ENCODE peak calls at places on chromosomes 11 and 22, in four cellular contexts. Z is dorsolateral prefrontal cortex, V is HFFc6, I is H9. M is an unnamed sample.

GRCh38 chr11:59801981-59802638 is 8.5 kb downstream of the MRPL16 start:
- DNase-seq in Z (no peak), V (no peak), I (no peak), M (no peak)

GRCh38 chr11:97454988-97455387 is 1065.2 kb downstream of the JRKL start:
- DNase-seq in Z (no peak), V (no peak), I (no peak), M (no peak)

GRCh38 chr11:132994038-132994502 is 538.2 kb downstream of the OPCML start:
- DNase-seq in Z (no peak), V (no peak), I (no peak), M (no peak)

GRCh38 chr11:120816176-120816575 is 207.7 kb upstream of the TBCEL start:
- DNase-seq in Z (no peak), V (no peak), I (no peak), M (no peak)

GRCh38 chr11:109302591-109303334 is 119.2 kb upstream of the C11orf87 start:
- DNase-seq in Z (no peak), V (no peak), I (no peak), M (no peak)

GRCh38 chr11:103659138-103659734 is 377.2 kb upstream of the DDI1 start:
- DNase-seq in Z (no peak), V (peak; percentile 32), I (peak; percentile 26), M (no peak)

GRCh38 chr11:70709596-70709995 is 311.3 kb downstream of the CTTN start:
- DNase-seq in Z (no peak), V (no peak), I (no peak), M (no peak)

GRCh38 chr22:30202531-30203006 is 44.0 kb downstream of the LIF start:
- DNase-seq in Z (no peak), V (no peak), I (no peak), M (no peak)

GRCh38 chr11:2794419-2794795 is 91.2 kb downstream of the CDKN1C start:
- DNase-seq in Z (peak; percentile 1), V (no peak), I (peak; percentile 14), M (no peak)

GRCh38 chr11:28142724-28143123 is 34.5 kb downstream of the METTL15 start:
- DNase-seq in Z (no peak), V (no peak), I (no peak), M (no peak)

GRCh38 chr11:75925785-75926164 is 110.8 kb downstream of the UVRAG start:
- DNase-seq in Z (no peak), V (no peak), I (no peak), M (no peak)

GRCh38 chr11:75518771-75519653 is 6.7 kb downstream of the GDPD5 start:
- DNase-seq in Z (no peak), V (no peak), I (no peak), M (no peak)

GRCh38 chr11:27718853-27719574 is 18.8 kb upstream of the BDNF start:
- DNase-seq in Z (peak; percentile 48), V (peak; percentile 39), I (peak; percentile 72), M (peak; percentile 45)

GRCh38 chr11:29272019-29272654 is 744.7 kb downstream of the KCNA4 start:
- DNase-seq in Z (no peak), V (peak; percentile 59), I (no peak), M (no peak)

GRCh38 chr22:40567106-40567505 is 69.4 kb downstream of the MRTFA start:
- DNase-seq in Z (no peak), V (peak; percentile 16), I (no peak), M (no peak)

GRCh38 chr22:46025225-46025972 is 48.4 kb upstream of the WNT7B start:
- DNase-seq in Z (peak; percentile 39), V (no peak), I (no peak), M (no peak)

GRCh38 chr11:61270354-61271070 is 24.6 kb downstream of the VWCE start:
- DNase-seq in Z (no peak), V (peak; percentile 67), I (no peak), M (no peak)

GRCh38 chr11:95512682-95513081 is 276.9 kb downstream of the FAM76B start:
- DNase-seq in Z (peak; percentile 52), V (peak; percentile 33), I (no peak), M (no peak)

GRCh38 chr22:37063436-37064420 is 12.2 kb downstream of the KCTD17 start:
- DNase-seq in Z (no peak), V (no peak), I (no peak), M (no peak)

GRCh38 chr11:87712802-87713202 is 462.4 kb downstream of the RAB38 start:
- DNase-seq in Z (no peak), V (no peak), I (no peak), M (no peak)

GRCh38 chr22:23580586-23581251 is 629 bp upstream of the IGLL1 start:
- DNase-seq in Z (no peak), V (no peak), I (no peak), M (no peak)

GRCh38 chr11:44651535-44652130 is 75.1 kb upstream of the TSPAN18 start:
- DNase-seq in Z (no peak), V (no peak), I (no peak), M (no peak)

GRCh38 chr11:127612602-127613001 is 612.0 kb upstream of the KIRREL3 start:
- DNase-seq in Z (no peak), V (no peak), I (no peak), M (no peak)

GRCh38 chr11:67056640-67057409 is at the start of gene RHOD:
- DNase-seq in Z (no peak), V (no peak), I (peak; percentile 71), M (peak; percentile 29)

GRCh38 chr22:46395145-46395544 is 59.6 kb downstream of the TRMU start:
- DNase-seq in Z (no peak), V (no peak), I (no peak), M (no peak)

GRCh38 chr11:111336582-111337256 is 38.4 kb downstream of the POU2AF3 start:
- DNase-seq in Z (no peak), V (no peak), I (peak; percentile 50), M (no peak)

GRCh38 chr11:106585061-106585460 is 433.2 kb downstream of the GUCY1A2 start:
- DNase-seq in Z (no peak), V (peak; percentile 51), I (peak; percentile 59), M (no peak)
- TF ChIP-seq CTCF in Z (peak; percentile 11), V (peak; percentile 82), I (peak; percentile 64), M (peak; percentile 59)

GRCh38 chr11:911031-911889 is 650 bp upstream of the CHID1 start:
- DNase-seq in Z (peak; percentile 64), V (peak; percentile 28), I (peak; percentile 60), M (peak; percentile 40)
- TF ChIP-seq CTCF in Z (no peak), V (no peak), I (peak; percentile 27), M (no peak)

DNA sequence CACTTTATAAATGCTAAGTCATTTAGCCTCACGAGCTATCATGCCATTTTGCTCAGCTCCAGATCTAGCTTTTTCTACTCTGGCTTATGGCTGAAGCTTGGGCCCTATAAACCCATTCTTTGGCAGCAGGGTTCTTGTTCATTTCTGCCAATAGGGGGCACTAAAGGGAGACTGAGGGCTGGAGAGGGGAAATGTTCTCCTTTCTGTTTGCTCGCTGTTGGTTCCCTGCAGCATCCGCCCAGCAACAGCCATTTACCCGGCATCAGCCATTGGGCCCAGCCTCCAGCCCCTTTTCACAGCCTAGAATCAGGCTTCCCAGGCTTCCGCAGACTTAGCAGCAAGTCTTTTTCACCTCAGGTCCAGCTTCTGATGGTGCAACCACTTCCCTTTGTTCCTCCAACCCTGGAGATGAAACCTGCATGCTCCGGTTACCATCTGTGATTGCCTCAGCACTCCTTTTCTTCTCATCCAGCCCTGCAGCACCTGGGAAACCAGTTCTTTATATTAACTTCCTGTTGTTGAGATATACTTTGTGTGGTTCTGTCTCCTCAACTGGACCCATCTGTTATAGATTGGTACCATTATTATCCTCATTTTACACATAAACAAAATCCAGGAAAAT is 4.2 kb upstream of the ME3 start:
- DNase-seq in Z (no peak), V (no peak), I (peak; percentile 87), M (no peak)
- TF ChIP-seq CTCF in Z (no peak), V (peak; percentile 73), I (peak; percentile 81), M (peak; percentile 48)

GRCh38 chr11:32487270-32487669 is 51.9 kb upstream of the WT1 start:
- DNase-seq in Z (no peak), V (no peak), I (peak; percentile 57), M (no peak)
- TF ChIP-seq CTCF in Z (no peak), V (peak; percentile 45), I (peak; percentile 52), M (peak; percentile 41)

DNA sequence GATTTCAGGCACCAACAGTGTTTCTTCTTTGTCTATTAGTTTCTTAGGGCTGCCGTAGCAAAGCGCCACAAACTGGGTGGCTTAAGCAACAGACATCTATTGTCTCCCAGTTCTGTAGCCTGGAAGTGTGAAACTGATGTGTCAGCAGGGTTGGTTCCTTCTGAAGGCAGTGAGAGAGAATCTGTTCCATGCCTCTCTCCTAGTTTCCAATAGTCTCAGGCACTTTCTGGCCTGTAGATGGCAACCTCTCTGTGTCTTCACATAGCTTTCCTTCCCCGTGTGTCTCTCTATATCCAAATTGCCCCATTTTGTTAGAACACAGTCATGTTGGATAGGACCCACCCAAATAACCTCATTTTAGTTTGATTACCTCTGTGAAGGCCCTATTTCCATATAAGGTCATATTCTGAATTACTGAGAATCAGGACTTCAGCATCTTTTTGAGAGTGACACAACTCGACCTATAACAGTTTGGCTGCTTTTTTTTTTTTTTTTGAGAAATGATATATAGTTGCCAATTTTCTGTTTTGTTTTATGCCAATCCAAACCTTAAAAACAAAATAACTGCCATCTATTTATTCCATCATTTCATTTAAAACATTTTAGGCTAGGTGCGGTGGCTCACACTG is 108.2 kb downstream of the SLC36A4 start:
- DNase-seq in Z (no peak), V (peak; percentile 60), I (peak; percentile 68), M (no peak)
- TF ChIP-seq CTCF in Z (peak; percentile 47), V (peak; percentile 78), I (peak; percentile 70), M (peak; percentile 58)

DNA sequence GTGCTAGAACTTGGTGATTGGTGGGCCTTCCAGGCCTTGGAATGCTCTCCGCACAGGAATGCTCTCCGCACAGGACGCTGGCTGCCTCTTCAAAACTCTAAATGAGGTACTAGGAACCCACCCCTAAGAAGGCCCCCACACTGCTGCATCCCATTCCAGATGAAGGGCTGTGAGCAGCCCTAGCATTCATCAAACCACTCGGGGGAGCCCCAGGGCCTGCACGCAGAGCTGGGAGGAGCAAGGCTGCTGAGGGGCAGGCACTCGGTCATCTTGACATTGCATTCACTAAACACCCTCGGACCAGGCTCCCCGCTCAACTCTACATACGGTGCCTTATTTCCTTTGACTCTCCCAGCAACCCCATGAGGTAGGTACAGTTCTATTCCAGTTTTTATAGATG is 49.2 kb upstream of the EMID1 start:
- DNase-seq in Z (no peak), V (peak; percentile 17), I (peak; percentile 72), M (no peak)
- TF ChIP-seq CTCF in Z (no peak), V (peak; percentile 15), I (peak; percentile 54), M (no peak)

GRCh38 chr11:13016415-13016814 is 7.3 kb downstream of the RASSF10 start:
- DNase-seq in Z (no peak), V (no peak), I (no peak), M (no peak)
- TF ChIP-seq CTCF in Z (no peak), V (no peak), I (peak; percentile 30), M (no peak)

DNA sequence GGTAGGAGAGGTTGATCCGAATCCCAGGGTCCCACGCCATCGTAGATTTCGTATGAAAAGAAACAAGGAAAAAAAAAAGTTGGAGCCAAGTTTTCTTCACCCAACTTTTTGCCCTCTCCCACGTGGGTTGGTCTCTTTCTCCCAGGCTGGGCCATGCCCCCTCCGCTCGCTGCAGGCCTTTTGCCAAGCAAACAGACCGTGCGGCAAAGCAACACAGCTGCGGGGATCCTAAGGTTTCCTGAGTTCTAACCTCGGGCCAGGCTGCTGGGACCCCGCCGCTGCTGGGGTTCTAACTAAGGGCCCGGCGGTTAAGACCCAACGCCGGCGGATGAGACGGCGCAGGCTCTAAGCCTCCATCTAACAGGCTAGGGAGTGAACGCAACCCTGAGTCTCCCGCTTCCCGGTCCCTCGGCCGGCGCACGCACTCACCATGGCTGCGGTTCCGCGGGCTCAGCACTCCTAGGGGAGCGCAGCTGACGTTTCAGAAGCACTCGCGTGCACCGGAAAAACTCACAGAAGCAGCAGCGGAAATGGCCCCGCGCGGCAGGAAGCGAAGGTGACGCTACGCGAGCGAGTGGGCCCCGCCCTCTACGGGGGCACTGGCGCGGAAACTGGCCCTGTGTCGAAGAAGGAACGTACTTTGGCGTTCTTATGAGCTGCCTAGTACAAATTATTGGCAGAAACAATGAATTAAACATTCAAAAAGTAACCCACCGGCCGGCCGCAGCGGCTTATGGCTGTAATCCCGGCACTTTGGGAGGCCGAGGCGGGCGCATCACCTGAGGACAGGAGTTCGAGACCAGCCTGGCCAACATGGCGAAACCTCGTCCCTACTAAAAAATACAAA is at the start of gene SNU13:
- DNase-seq in Z (peak; percentile 94), V (peak; percentile 89), I (peak; percentile 88), M (peak; percentile 75)
- TF ChIP-seq CTCF in Z (peak; percentile 40), V (peak; percentile 6), I (no peak), M (no peak)